ENCODE peak calls at places on chromosome 16, in seven cellular contexts. B is body of pancreas, L is adrenal gland, F is GM12878, N is Peyer's patch, G is IMR-90, A is A549. D is an unnamed sample.

GRCh38 chr16:3618782-3619166 is 7.4 kb upstream of the SLX4 start:
- DNase-seq in A (no peak), F (no peak), G (no peak), B (no peak), N (no peak), L (peak), D (no peak)

GRCh38 chr16:35193956-35194355 is 1734.5 kb downstream of the TP53TG3F start:
- DNase-seq in B (no peak), A (no peak), L (no peak), G (no peak), F (no peak), N (no peak), D (no peak)

GRCh38 chr16:53052519-53053501 is at the start of gene CHD9NB:
- DNase-seq in A (peak), L (peak), N (peak), G (peak), B (no peak), F (no peak), D (no peak)

GRCh38 chr16:89003831-89004208 is 26.8 kb upstream of the CBFA2T3 start:
- DNase-seq in A (no peak), F (no peak), L (no peak), N (no peak), B (no peak), G (no peak), D (no peak)

GRCh38 chr16:60720060-60720459 is 1316.2 kb downstream of the CDH8 start:
- DNase-seq in G (no peak), F (no peak), N (no peak), B (no peak), A (no peak), L (no peak), D (no peak)

GRCh38 chr16:10613771-10614485 is 33.5 kb upstream of the EMP2 start:
- DNase-seq in N (no peak), A (no peak), F (no peak), G (no peak), B (no peak), L (no peak), D (no peak)

GRCh38 chr16:83813818-83814653 is 6.3 kb downstream of the HSBP1 start:
- DNase-seq in G (peak), B (peak), F (no peak), A (peak), N (no peak), L (peak), D (no peak)

GRCh38 chr16:84738255-84739038 is 38.6 kb downstream of the USP10 start:
- DNase-seq in F (peak), B (peak), G (peak), N (peak), L (peak), A (peak), D (peak)

GRCh38 chr16:57774886-57775285 is 27.4 kb downstream of the KIFC3 start:
- DNase-seq in B (no peak), A (no peak), L (no peak), N (no peak), F (no peak), G (no peak), D (no peak)

DNA sequence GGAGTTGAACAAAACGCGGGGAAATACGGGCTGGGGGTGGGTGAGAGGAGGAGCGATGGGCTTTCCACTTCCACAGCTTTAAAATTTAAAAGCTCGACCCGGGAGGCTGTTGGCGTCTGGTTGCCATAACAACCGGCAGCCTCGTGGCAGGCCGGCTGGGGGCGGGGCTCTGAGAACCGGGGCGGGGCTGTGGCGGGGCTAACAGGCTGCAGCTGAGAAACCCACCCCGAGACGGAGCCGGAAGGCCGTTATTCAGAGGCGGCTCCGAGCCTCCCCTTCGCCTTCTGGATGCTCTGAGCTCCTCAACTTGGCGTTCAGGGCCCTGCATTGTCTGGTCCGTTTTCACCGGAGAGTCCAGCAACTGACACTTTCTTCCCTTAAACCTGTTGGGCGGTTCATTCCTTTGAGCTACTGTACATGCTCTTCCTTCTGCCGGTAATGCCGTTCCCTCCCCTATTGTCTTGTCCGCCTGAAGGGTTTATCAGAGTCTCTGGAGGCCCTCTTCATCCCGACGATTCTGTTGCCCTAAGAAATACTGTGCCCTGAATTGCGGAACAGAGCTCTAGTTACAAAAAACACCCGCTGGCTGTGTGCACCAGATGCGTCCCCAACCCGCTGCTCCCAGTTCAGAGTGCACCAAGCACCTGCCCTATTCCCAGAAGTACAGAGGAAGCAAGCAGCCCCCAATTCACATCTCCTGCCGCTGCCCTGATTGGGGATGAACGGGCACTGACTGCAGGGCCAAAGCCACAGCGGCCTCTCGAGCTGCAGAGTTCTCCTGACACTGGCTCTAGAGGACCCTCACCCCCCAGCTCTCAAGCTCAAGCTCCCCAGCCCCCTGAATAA is 616 bp downstream of the DNAAF8 start:
- DNase-seq in F (no peak), A (peak), B (peak), N (peak), G (peak), L (peak), D (peak)
- TF ChIP-seq POLR2A in F (peak), A (peak), B (no peak), N (peak), G (peak), L (no peak), D (no peak)

GRCh38 chr16:81394416-81394815 is 50.2 kb upstream of the CMIP start:
- DNase-seq in F (no peak), G (no peak), N (no peak), B (no peak), A (no peak), L (no peak), D (no peak)

GRCh38 chr16:81397058-81397878 is 47.3 kb upstream of the CMIP start:
- DNase-seq in L (no peak), B (peak), N (no peak), A (no peak), G (no peak), F (no peak), D (no peak)

GRCh38 chr16:81397879-81398516 is 46.6 kb upstream of the CMIP start:
- DNase-seq in A (no peak), N (no peak), B (no peak), L (no peak), F (no peak), G (no peak), D (no peak)

GRCh38 chr16:81392011-81392410 is 52.6 kb upstream of the CMIP start:
- DNase-seq in B (no peak), N (no peak), A (no peak), F (no peak), L (no peak), G (no peak), D (no peak)

GRCh38 chr16:81394966-81395655 is 49.5 kb upstream of the CMIP start:
- DNase-seq in G (no peak), B (peak), F (no peak), N (no peak), L (no peak), A (no peak), D (no peak)
- TF ChIP-seq CTCF in G (no peak), B (no peak), F (no peak), N (no peak), L (no peak), A (no peak), D (no peak)

GRCh38 chr16:67679935-67680897 is 13.6 kb downstream of the C16orf86 start:
- DNase-seq in L (no peak), N (no peak), F (no peak), B (no peak), A (no peak), G (no peak), D (no peak)

GRCh38 chr16:67677712-67678111 is 11.1 kb downstream of the C16orf86 start:
- DNase-seq in N (no peak), A (no peak), G (no peak), B (no peak), L (no peak), F (no peak), D (no peak)

GRCh38 chr16:67676516-67676915 is 9.9 kb downstream of the C16orf86 start:
- DNase-seq in G (no peak), L (no peak), B (no peak), A (no peak), N (no peak), F (no peak), D (no peak)

GRCh38 chr16:67676939-67677338 is 10.3 kb downstream of the C16orf86 start:
- DNase-seq in L (no peak), A (no peak), G (no peak), B (no peak), F (no peak), N (no peak), D (no peak)

GRCh38 chr16:67678354-67679023 is 11.9 kb downstream of the C16orf86 start:
- DNase-seq in B (no peak), N (no peak), F (no peak), L (no peak), A (no peak), G (no peak), D (no peak)
- TF ChIP-seq POLR2A in B (no peak), N (no peak), F (no peak), L (no peak), A (no peak), G (no peak), D (no peak)

GRCh38 chr16:68364601-68364998 is 53.8 kb downstream of the PRMT7 start:
- DNase-seq in L (no peak), G (peak), F (no peak), B (no peak), N (no peak), A (no peak), D (no peak)
- TF ChIP-seq CTCF in L (no peak), G (peak), F (no peak), B (no peak), N (no peak), A (no peak), D (peak)